ENCODE peak calls at places on chromosomes 7 and 10, in ten cellular contexts. X, M, N, K, U, D, S, O, L and J are unnamed samples.

GRCh38 chr10:60871215-60871614 is 72.8 kb downstream of the RHOBTB1 start:
- DNase-seq in X (no peak), M (no peak), N (no peak), K (no peak), U (no peak), D (no peak), S (no peak), O (no peak), L (no peak), J (no peak)

GRCh38 chr7:86968618-86969017 is 90.8 kb downstream of the ELAPOR2 start:
- DNase-seq in X (peak; percentile 22), M (no peak), N (no peak), K (no peak), U (no peak), D (no peak), S (no peak), O (no peak), L (no peak), J (no peak)

GRCh38 chr7:138842111-138842510 is 44.1 kb upstream of the ATP6V0A4 start:
- DNase-seq in X (peak; percentile 37), M (peak; percentile 52), N (no peak), K (no peak), U (peak; percentile 45), D (no peak), S (peak; percentile 16), O (no peak), L (no peak), J (no peak)

GRCh38 chr7:135811513-135811912 is 62.9 kb upstream of the FAM180A start:
- DNase-seq in X (no peak), M (no peak), N (no peak), K (no peak), U (no peak), D (no peak), S (peak; percentile 43), O (no peak), L (no peak), J (no peak)

GRCh38 chr10:84135836-84136235 is 3.5 kb upstream of the GHITM start:
- DNase-seq in X (peak; percentile 10), M (no peak), N (no peak), K (no peak), U (peak; percentile 54), D (no peak), S (no peak), O (no peak), L (no peak), J (no peak)

GRCh38 chr7:47080816-47081215 is 501.1 kb downstream of the TNS3 start:
- DNase-seq in X (no peak), M (no peak), N (no peak), K (no peak), U (no peak), D (no peak), S (no peak), O (no peak), L (no peak), J (no peak)

GRCh38 chr7:106372121-106372520 is 87.3 kb upstream of the NAMPT start:
- DNase-seq in X (peak; percentile 7), M (no peak), N (no peak), K (no peak), U (no peak), D (no peak), S (no peak), O (no peak), L (no peak), J (no peak)

GRCh38 chr10:91520657-91521056 is 110.5 kb downstream of the HECTD2 start:
- DNase-seq in X (no peak), M (peak; percentile 48), N (no peak), K (no peak), U (no peak), D (peak; percentile 65), S (no peak), O (no peak), L (no peak), J (no peak)

GRCh38 chr7:18583305-18583704 is 87.8 kb downstream of the HDAC9 start:
- DNase-seq in X (no peak), M (peak; percentile 67), N (no peak), K (no peak), U (peak; percentile 14), D (no peak), S (no peak), O (no peak), L (no peak), J (no peak)

DNA sequence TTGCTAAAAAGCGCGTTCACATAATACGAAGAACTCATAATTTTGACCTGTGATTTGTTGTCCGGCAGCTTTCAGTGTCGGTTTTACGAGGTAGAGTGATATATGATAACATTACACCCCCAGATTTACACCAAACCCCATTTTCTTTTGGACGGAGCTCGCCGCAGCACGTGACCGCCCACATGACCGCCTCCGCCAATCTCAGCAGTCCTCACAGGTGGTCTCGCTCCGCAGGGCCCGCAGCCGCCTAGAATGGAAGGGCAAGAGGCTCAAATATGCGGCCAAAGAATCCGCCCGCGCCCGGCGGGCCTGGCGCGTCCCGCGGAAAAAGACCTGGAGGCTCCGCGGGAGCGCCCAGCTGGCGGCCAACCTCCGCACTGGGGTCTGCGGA is at the start of gene HOXA7:
- DNase-seq in X (no peak), M (no peak), N (no peak), K (peak; percentile 59), U (no peak), D (peak; percentile 80), S (no peak), O (no peak), L (peak; percentile 73), J (no peak)
- H3K27me3 ChIP-seq in X (no peaks in the 10 kb centered on the region), M (peaks cover 100% of the 10 kb centered on the region), N (peaks cover 97% of the 10 kb centered on the region), K (peaks cover 15% of the 10 kb centered on the region), U (peaks cover 91% of the 10 kb centered on the region), D (no peaks in the 10 kb centered on the region), S (peaks cover 10% of the 10 kb centered on the region), O (peaks cover 87% of the 10 kb centered on the region), L (peaks cover 91% of the 10 kb centered on the region), J (no peaks in the 10 kb centered on the region)

GRCh38 chr10:110077436-110078120 is 69.8 kb downstream of the ADD3 start:
- DNase-seq in X (no peak), M (peak; percentile 79), N (no peak), K (no peak), U (no peak), D (no peak), S (no peak), O (no peak), L (no peak), J (no peak)
- H3K27ac ChIP-seq in X (peak overlapping the region; percentile 68), M (peak overlapping the region; percentile 95), N (peak overlapping the region; percentile 66), K (no peak overlapping the region), U (peak overlapping the region; percentile 75), D (no peak overlapping the region), S (no peak overlapping the region), O (peak overlapping the region; percentile 47), L (peak overlapping the region; percentile 75), J (peak overlapping the region; percentile 98)

GRCh38 chr10:30057421-30057841 is 2.0 kb downstream of the JCAD start:
- DNase-seq in X (peak; percentile 29), M (no peak), N (no peak), K (no peak), U (no peak), D (no peak), S (no peak), O (no peak), L (no peak), J (no peak)
- H3K27me3 ChIP-seq in X (no peaks in the 10 kb centered on the region), M (no peaks in the 10 kb centered on the region), N (peaks cover 62% of the 10 kb centered on the region), K (no peaks in the 10 kb centered on the region), U (no peaks in the 10 kb centered on the region), D (no peaks in the 10 kb centered on the region), S (no peaks in the 10 kb centered on the region), O (peaks cover 23% of the 10 kb centered on the region), L (no peaks in the 10 kb centered on the region), J (no peaks in the 10 kb centered on the region)

DNA sequence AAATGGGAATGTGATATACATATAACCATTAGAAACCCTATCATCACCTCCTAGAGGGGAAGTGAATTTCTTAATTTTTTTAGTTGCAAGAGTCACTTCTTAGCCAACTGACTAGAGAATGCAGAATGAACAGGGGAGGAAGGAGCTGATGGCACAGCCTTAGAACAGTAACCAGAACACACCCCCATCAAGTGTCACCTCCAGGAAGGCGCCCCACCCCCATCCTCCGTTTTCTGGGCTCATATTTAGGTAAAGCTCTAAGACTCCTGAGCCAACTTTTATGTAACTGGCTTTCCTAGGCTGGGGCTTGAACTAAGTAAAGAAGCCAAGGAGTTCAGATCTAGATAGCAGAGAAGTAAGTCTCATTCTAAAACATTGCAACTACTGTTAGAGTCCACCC is 54.0 kb downstream of the COL17A1 start:
- DNase-seq in X (no peak), M (no peak), N (no peak), K (no peak), U (no peak), D (no peak), S (no peak), O (no peak), L (no peak), J (no peak)
- H3K27ac ChIP-seq in X (no peak overlapping the region), M (no peak overlapping the region), N (no peak overlapping the region), K (no peak overlapping the region), U (no peak overlapping the region), D (no peak overlapping the region), S (no peak overlapping the region), O (no peak overlapping the region), L (no peak overlapping the region), J (no peak overlapping the region)

GRCh38 chr10:117543245-117543998 is 876 bp downstream of the EMX2 start:
- DNase-seq in X (no peak), M (peak; percentile 34), N (no peak), K (peak; percentile 71), U (peak; percentile 57), D (peak; percentile 46), S (no peak), O (no peak), L (no peak), J (no peak)

GRCh38 chr10:117546020-117546629 is 3.6 kb downstream of the EMX2 start:
- DNase-seq in X (no peak), M (no peak), N (no peak), K (no peak), U (no peak), D (peak; percentile 12), S (no peak), O (no peak), L (no peak), J (no peak)

GRCh38 chr10:117543999-117544728 is 1.6 kb downstream of the EMX2 start:
- DNase-seq in X (no peak), M (no peak), N (no peak), K (no peak), U (no peak), D (no peak), S (no peak), O (no peak), L (no peak), J (no peak)

GRCh38 chr10:117545141-117546019 is 2.8 kb downstream of the EMX2 start:
- DNase-seq in X (no peak), M (no peak), N (no peak), K (peak; percentile 71), U (no peak), D (peak; percentile 43), S (no peak), O (no peak), L (no peak), J (no peak)

GRCh38 chr10:117544729-117545140 is 2.2 kb downstream of the EMX2 start:
- DNase-seq in X (no peak), M (no peak), N (no peak), K (no peak), U (no peak), D (no peak), S (no peak), O (no peak), L (no peak), J (no peak)
- H3K27me3 ChIP-seq in X (peaks cover 50% of the 10 kb centered on the region), M (peaks cover 100% of the 10 kb centered on the region), N (peaks cover 86% of the 10 kb centered on the region), K (peaks cover 3% of the 10 kb centered on the region), U (peaks cover 99% of the 10 kb centered on the region), D (peaks cover 2% of the 10 kb centered on the region), S (peaks cover 93% of the 10 kb centered on the region), O (peaks cover 40% of the 10 kb centered on the region), L (peaks cover 97% of the 10 kb centered on the region), J (no peaks in the 10 kb centered on the region)

DNA sequence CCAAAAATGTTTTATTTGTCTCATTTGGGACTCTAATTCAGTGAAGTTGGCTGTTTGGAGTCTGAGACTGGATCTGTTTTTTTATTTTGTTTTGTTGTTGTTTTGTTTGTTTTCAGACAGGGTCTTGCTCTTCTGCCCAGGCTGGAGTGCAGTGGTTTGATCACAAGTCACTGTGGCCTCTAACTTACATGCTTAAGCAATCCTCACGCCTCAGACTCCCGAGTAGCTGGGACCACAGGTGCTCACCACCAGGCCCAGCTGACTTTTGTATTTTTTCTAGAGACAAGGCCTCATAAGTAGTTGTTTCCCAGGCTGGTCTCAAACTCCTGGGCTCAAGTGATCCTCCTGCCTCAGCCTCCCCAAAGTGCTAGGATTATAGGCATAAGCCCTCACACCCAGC is 73.7 kb downstream of the CUX1 start:
- DNase-seq in X (no peak), M (no peak), N (no peak), K (no peak), U (no peak), D (no peak), S (no peak), O (no peak), L (no peak), J (no peak)
- H3K27ac ChIP-seq in X (no peak overlapping the region), M (no peak overlapping the region), N (no peak overlapping the region), K (no peak overlapping the region), U (no peak overlapping the region), D (no peak overlapping the region), S (no peak overlapping the region), O (no peak overlapping the region), L (no peak overlapping the region), J (no peak overlapping the region)